ENCODE peak calls at places on chromosomes 6 and 20, in four cellular contexts. F is lower lobe of right lung, I is upper lobe of right lung, Z is mammary epithelial cell. O is an unnamed sample.

GRCh38 chr6:138765896-138766487 is 7.6 kb upstream of the CCDC28A start:
- DNase-seq in F (no peak), Z (peak), I (no peak), O (no peak)

GRCh38 chr6:104887350-104887749 is 27.6 kb upstream of the HACE1 start:
- DNase-seq in I (no peak), F (no peak), Z (peak), O (no peak)

GRCh38 chr6:64170326-64170725 is 534.7 kb downstream of the PHF3 start:
- DNase-seq in F (no peak), I (no peak), Z (no peak), O (no peak)

GRCh38 chr6:21507811-21508210 is 85.7 kb upstream of the SOX4 start:
- DNase-seq in F (no peak), I (no peak), Z (peak), O (no peak)

GRCh38 chr6:10271982-10272381 is 142.9 kb downstream of the TFAP2A start:
- DNase-seq in F (no peak), Z (no peak), I (no peak), O (no peak)

GRCh38 chr6:68139130-68139529 is 496.0 kb upstream of the ADGRB3 start:
- DNase-seq in Z (no peak), F (no peak), I (no peak), O (no peak)

GRCh38 chr6:112204350-112204706 is 50.0 kb downstream of the LAMA4 start:
- DNase-seq in Z (no peak), F (no peak), I (no peak), O (no peak)

GRCh38 chr20:64106981-64107735 is at the start of gene NPBWR2:
- DNase-seq in Z (no peak), I (peak), F (peak), O (no peak)

GRCh38 chr6:119445666-119446622 is 96.4 kb upstream of the MAN1A1 start:
- DNase-seq in I (no peak), Z (peak), F (no peak), O (no peak)

GRCh38 chr20:63366658-63367360 is 5.7 kb upstream of the CHRNA4 start:
- DNase-seq in Z (no peak), F (no peak), I (no peak), O (no peak)

GRCh38 chr6:53428886-53429285 is 80.1 kb upstream of the ELOVL5 start:
- DNase-seq in I (no peak), Z (no peak), F (no peak), O (no peak)

GRCh38 chr6:15129872-15130271 is 116.0 kb upstream of the JARID2 start:
- DNase-seq in Z (no peak), I (no peak), F (no peak), O (no peak)

GRCh38 chr20:5652626-5653573 is 97.3 kb upstream of the SHLD1 start:
- DNase-seq in I (no peak), F (no peak), Z (peak), O (no peak)

GRCh38 chr20:36717657-36718056 is 28.2 kb downstream of the NDRG3 start:
- DNase-seq in F (no peak), Z (no peak), I (no peak), O (no peak)

GRCh38 chr20:20237093-20237959 is 130.6 kb upstream of the INSM1 start:
- DNase-seq in F (no peak), I (no peak), Z (peak), O (no peak)

GRCh38 chr20:6299451-6299850 is 176.6 kb upstream of the FERMT1 start:
- DNase-seq in Z (no peak), I (no peak), F (peak), O (no peak)

GRCh38 chr6:116938305-116938704 is 61.3 kb downstream of the RFX6 start:
- DNase-seq in F (no peak), Z (no peak), I (no peak), O (no peak)
- TF ChIP-seq CTCF in F (no peak), Z (no peak), I (no peak), O (no peak)

GRCh38 chr6:158775832-158776231 is 43.3 kb downstream of the EZR start:
- DNase-seq in I (no peak), Z (no peak), F (no peak), O (no peak)

GRCh38 chr6:158776737-158777136 is 42.4 kb downstream of the EZR start:
- DNase-seq in F (no peak), I (no peak), Z (no peak), O (no peak)

GRCh38 chr6:158772851-158773371 is 46.3 kb downstream of the EZR start:
- DNase-seq in Z (peak), F (no peak), I (no peak), O (peak)

GRCh38 chr6:158773581-158774449 is 45.4 kb downstream of the EZR start:
- DNase-seq in I (no peak), F (no peak), Z (no peak), O (peak)

DNA sequence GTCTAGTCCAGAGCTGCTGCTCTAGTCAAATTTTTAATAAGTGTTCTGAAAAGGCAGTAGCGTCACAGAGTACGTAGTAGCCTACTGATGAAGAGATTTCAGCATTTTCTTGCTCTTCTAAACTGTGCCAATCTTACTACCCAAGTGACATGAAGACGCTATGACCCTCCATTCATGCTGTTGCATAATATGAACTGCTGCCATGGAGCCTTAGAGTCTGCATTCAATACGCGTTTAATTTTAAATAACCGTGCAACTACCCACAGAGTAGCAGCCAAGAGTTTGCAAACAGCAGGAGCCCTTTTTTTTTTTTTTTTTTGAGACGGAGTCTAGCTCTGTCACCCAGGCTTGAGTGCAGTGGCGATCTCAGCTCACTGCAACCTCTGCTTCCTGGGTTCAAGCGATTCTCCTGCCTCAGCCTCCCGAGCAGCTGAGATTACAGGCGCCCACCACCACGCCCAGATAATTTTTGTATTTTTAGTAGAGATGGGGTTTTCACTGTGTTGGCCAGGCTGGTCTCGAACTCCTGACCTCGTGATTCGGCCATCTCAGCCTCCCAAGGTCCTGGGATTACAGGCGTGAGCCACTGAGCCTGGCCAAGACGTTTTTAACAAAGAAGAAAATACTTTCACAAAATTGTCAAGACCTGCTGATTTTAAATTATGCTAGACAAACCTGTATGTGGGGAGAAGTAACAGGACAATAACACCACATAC is 44.3 kb downstream of the EZR start:
- DNase-seq in Z (no peak), F (no peak), I (no peak), O (no peak)
- H3K27ac ChIP-seq in Z (no peak), F (no peak), I (no peak), O (no peak)

GRCh38 chr20:4453369-4453768 is 268.3 kb upstream of the PRND start:
- DNase-seq in I (no peak), F (no peak), Z (no peak), O (no peak)

GRCh38 chr20:4455996-4456395 is 265.7 kb upstream of the PRND start:
- DNase-seq in I (no peak), F (no peak), Z (no peak), O (no peak)

GRCh38 chr20:4459081-4459480 is 262.6 kb upstream of the PRND start:
- DNase-seq in F (no peak), Z (peak), I (no peak), O (no peak)

GRCh38 chr20:4457566-4458543 is 263.9 kb upstream of the PRND start:
- DNase-seq in F (no peak), I (no peak), Z (peak), O (no peak)

DNA sequence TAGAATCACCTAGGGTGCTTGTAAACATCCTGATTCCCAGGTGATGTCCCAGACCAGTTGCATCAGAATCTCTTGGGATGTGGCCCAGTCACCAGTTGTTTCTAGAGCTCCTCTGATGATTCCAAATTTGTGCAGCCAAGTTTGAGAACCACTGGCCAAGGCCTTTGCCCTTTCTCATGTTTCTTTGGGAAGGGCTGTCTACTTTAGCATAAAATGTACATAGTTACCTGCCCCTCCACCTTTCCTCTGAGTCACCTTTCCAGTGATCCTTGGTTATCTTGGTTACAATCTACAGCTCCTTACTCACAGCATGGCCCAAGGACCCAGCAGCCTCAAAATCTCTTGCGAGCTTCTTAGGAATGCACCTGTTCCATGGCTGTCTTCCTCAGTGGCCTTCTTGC is 266.4 kb upstream of the PRND start:
- DNase-seq in Z (peak), F (no peak), I (no peak), O (no peak)
- TF ChIP-seq CTCF in Z (no peak), F (no peak), I (no peak), O (no peak)

GRCh38 chr6:42962096-42962495 is 1.5 kb downstream of the GNMT start:
- DNase-seq in F (no peak), Z (no peak), I (no peak), O (no peak)
- H3K27ac ChIP-seq in F (no peak), Z (no peak), I (no peak), O (no peak)

GRCh38 chr6:116278478-116278822 is 1.3 kb downstream of the TSPYL1 start:
- DNase-seq in Z (no peak), I (no peak), F (no peak), O (no peak)

GRCh38 chr6:116280960-116281316 is 1.2 kb upstream of the TSPYL1 start:
- DNase-seq in I (no peak), F (no peak), Z (no peak), O (no peak)

GRCh38 chr6:116278853-116279231 is 888 bp downstream of the TSPYL1 start:
- DNase-seq in I (no peak), Z (no peak), F (no peak), O (no peak)

GRCh38 chr6:116279232-116280160 is at the start of gene TSPYL1:
- DNase-seq in F (peak), I (peak), Z (peak), O (peak)

DNA sequence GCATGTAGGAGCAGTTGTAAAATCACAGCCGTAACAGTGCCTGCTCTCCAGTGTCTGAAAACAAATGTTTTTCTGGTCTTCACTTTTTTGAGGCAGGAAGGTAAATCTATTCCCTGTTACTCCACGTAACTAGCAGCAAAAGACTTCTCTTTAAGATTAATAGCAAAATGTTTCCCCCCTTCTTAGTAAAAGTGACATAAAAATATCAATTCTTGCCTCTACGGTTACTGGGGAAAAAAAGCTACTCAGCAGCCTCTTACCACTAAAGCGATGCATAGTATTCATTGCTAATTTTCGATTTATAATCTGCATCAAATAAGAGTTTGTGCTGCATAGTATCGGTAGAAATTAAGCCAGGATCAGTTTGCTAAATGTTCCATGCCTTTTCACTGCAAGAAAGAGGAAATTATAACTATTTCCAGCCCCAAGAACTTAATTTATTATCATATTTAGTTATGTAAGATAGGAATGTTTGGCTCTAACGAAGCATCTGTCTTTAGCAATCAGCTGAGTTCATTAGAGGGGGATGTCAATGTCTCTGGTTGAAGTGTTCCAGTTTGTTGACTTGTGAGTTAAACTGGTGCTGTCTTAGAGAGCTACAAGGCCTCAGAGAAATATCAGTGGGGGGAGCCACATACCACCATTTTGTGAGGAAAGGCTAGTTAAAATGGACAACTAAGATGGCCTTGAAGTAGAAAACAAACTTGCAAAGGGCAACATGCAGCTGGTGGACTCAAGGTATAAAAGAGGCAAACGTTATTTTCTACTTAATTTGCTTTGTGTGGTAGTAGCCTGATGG is 630 bp upstream of the TSPYL1 start:
- DNase-seq in F (no peak), Z (no peak), I (no peak), O (no peak)
- TF ChIP-seq CTCF in F (no peak), Z (no peak), I (no peak), O (no peak)

GRCh38 chr20:59818911-59819310 is 114.5 kb downstream of the SYCP2 start:
- DNase-seq in Z (no peak), I (no peak), F (no peak), O (peak)

GRCh38 chr20:59816146-59816743 is 117.2 kb downstream of the SYCP2 start:
- DNase-seq in Z (no peak), I (no peak), F (no peak), O (peak)

GRCh38 chr20:59819496-59820203 is 113.8 kb downstream of the SYCP2 start:
- DNase-seq in I (no peak), F (no peak), Z (no peak), O (peak)

GRCh38 chr20:59817846-59818245 is 115.6 kb downstream of the SYCP2 start:
- DNase-seq in I (no peak), Z (no peak), F (no peak), O (peak)

GRCh38 chr20:59817406-59817805 is 116.0 kb downstream of the SYCP2 start:
- DNase-seq in F (no peak), I (no peak), Z (no peak), O (peak)
- H3K27ac ChIP-seq in F (no peak), I (no peak), Z (no peak), O (no peak)

DNA sequence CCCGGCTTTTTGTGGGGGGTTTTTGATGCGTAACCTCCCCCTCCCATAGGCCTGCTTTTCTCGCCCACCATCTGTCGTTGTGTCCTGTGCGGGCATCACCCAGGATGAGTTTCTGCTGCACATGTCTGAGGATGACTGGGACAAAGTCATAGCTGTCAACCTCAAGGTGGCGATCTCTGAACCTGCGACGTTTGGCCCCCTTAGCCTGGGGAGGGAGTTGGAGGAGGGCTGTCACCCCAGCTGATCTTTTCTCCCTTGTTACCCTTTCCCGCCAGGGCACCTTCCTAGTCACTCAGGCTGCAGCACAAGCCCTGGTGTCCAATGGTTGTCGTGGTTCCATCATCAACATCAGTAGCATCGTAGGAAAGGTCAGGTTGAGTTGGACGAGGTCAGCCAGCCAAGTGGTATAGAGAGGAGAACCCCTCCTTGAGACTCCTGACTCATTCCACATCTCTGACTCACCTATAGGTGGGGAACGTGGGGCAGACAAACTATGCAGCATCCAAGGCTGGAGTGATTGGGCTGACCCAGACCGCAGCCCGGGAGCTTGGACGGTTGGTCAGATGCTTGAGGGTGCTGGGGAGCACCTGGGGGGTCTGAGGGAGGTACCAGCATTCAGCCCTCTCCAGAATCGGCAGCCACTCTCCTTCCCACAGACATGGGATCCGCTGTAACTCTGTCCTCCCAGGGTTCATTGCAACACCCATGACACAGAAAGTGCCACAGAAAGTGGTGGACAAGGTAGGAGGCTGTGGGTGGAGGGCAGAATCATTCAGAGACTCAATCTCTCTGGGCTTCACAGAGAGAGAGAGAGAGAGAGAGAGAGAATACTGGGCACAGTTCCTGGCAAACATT is 944 bp downstream of the HSD17B8 start:
- DNase-seq in I (no peak), Z (peak), F (no peak), O (no peak)
- TF ChIP-seq CTCF in I (no peak), Z (no peak), F (no peak), O (no peak)

GRCh38 chr6:34601706-34602105 is 45.6 kb upstream of the SPDEF start:
- DNase-seq in Z (no peak), F (no peak), I (no peak), O (no peak)
- H3K27ac ChIP-seq in Z (no peak), F (no peak), I (no peak), O (no peak)

DNA sequence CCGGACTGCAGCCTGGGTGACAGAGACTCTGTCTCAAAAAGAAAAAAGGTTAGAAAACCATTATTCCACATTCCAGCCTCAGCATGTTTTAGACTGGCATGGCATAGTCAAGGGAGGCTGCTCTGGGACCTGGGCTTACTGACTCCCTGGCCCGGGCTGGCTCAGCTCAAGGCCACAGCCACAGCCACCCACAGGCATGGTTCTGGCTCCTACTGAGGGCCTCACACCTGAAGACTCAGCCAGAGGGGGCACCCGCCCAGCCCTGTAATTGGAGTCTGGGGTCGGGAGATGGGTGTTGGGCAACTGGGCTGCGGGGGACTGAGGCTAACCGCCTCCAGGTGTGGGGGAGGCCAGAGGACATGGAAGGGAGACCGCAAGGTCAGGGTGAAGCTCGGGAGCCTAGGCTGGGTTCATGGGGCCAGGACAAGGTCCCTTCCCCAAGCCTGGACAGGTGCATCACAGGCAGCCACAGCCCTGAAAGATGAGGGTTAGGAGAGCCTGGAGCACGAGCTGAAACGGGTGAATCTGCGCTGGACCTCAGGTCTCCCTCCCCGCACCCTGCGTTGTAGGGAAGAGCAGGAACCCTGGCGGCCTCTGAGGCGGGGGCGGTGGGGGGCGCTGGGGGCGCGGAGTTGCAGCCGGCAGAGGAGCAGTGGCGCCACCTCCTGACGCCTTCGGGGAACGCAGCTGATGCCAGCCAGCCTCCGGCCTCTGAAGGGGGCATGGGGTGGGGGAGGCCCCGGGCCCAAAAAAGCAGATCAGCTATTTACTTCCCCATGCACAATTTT is 67.7 kb upstream of the SRSF6 start:
- DNase-seq in Z (no peak), F (no peak), I (peak), O (no peak)
- TF ChIP-seq CTCF in Z (no peak), F (peak), I (peak), O (no peak)